ENCODE peak calls at places on chromosomes 7 and 10, in four cellular contexts. One of them, this sample, is unnamed. For H3K4me1, the result is how much of the 10 kb centered on the place peaks cover.

GRCh38 chr10:103839867-103840746 is 15.3 kb downstream of the SH3PXD2A start:
- DNase-seq in cardiac muscle cell: peak
- DNase-seq in BE2C: no peak
- DNase-seq in heart left ventricle: peak
- DNase-seq in this sample: peak

GRCh38 chr7:139043823-139044812 is 8.3 kb upstream of the ZC3HAV1L start:
- DNase-seq in cardiac muscle cell: no peak
- DNase-seq in BE2C: no peak
- DNase-seq in heart left ventricle: no peak
- DNase-seq in this sample: no peak

GRCh38 chr10:110420401-110421193 is 77.1 kb upstream of the DUSP5 start:
- DNase-seq in cardiac muscle cell: no peak
- DNase-seq in BE2C: peak
- DNase-seq in heart left ventricle: no peak
- DNase-seq in this sample: no peak

GRCh38 chr7:139183878-139184338 is 47.1 kb upstream of the UBN2 start:
- DNase-seq in heart left ventricle: no peak
- DNase-seq in cardiac muscle cell: no peak
- DNase-seq in BE2C: no peak
- DNase-seq in this sample: no peak

GRCh38 chr10:50788951-50789904 is 49.5 kb downstream of the ASAH2B start:
- DNase-seq in heart left ventricle: no peak
- DNase-seq in cardiac muscle cell: peak
- DNase-seq in BE2C: no peak
- DNase-seq in this sample: no peak

GRCh38 chr10:120744040-120744439 is 107.1 kb upstream of the WDR11 start:
- DNase-seq in BE2C: no peak
- DNase-seq in cardiac muscle cell: no peak
- DNase-seq in heart left ventricle: no peak
- DNase-seq in this sample: no peak

GRCh38 chr10:11404931-11405330 is 206.5 kb downstream of the USP6NL start:
- DNase-seq in BE2C: no peak
- DNase-seq in heart left ventricle: no peak
- DNase-seq in cardiac muscle cell: no peak
- DNase-seq in this sample: no peak

GRCh38 chr7:131369354-131369753 is 41.7 kb downstream of the MKLN1 start:
- DNase-seq in BE2C: no peak
- DNase-seq in heart left ventricle: no peak
- DNase-seq in cardiac muscle cell: no peak
- DNase-seq in this sample: no peak

DNA sequence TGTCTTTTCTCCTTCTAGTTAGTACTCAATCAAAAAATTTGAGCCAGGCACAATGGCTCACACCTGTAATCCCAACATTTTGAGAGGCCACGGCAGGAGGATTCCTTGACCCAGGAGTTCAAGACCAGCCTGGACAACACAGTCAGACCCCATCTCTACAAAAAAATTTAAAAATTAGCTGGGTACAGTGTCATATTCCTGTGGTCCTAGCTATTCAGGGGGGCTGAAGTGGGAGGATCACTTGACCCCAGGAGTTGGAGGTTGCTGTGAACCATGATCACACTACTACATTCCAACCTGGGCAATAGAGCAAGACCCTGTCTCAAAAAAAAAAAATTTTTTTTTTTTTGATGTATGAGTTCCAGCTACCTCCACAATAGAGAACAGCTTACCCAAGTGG is 57.8 kb downstream of the SKIDA1 start:
- DNase-seq in BE2C: no peak
- DNase-seq in cardiac muscle cell: no peak
- DNase-seq in heart left ventricle: no peak
- DNase-seq in this sample: no peak
- H3K4me3 ChIP-seq in BE2C: no peak
- H3K4me3 ChIP-seq in cardiac muscle cell: no peak
- H3K4me3 ChIP-seq in heart left ventricle: no peak
- H3K4me3 ChIP-seq in this sample: no peak

DNA sequence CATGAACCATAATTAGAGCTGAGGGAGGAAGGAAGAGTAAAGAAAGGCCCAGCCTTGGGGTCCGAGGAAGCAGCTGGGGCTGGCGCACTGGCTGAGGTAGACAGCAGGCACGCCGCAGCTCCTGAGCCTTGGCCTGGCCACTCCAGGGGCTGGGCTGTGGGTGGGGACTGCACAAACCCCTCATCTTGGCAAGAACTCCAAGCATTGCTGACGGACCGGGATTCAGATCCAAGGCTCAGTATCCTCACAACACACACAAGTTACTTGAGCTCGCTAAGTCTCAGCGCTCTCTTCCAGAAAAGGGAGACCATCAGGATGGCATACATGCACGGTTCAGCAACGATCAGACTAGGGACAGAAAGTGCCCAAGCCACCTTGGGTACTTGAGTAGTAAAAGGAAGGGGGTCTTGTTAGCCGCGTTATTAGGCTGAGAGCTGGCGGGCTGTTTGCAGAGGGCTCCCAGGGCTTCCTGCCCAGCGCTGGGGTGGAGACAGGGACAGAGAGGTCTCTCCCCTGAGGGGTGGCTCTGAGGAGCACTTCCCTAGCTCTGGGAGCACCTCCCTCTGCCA is 4.5 kb downstream of the TNS3 start:
- DNase-seq in cardiac muscle cell: no peak
- DNase-seq in heart left ventricle: peak
- DNase-seq in BE2C: no peak
- DNase-seq in this sample: no peak
- H3K4me1 ChIP-seq in cardiac muscle cell: under half
- H3K4me1 ChIP-seq in heart left ventricle: half or more
- H3K4me1 ChIP-seq in BE2C: under half
- H3K4me1 ChIP-seq in this sample: under half

GRCh38 chr7:6691103-6691502 is 15.6 kb downstream of the ZNF12 start:
- DNase-seq in cardiac muscle cell: no peak
- DNase-seq in heart left ventricle: no peak
- DNase-seq in BE2C: no peak
- DNase-seq in this sample: no peak
- H3K4me3 ChIP-seq in cardiac muscle cell: no peak
- H3K4me3 ChIP-seq in heart left ventricle: no peak
- H3K4me3 ChIP-seq in BE2C: no peak
- H3K4me3 ChIP-seq in this sample: no peak

GRCh38 chr7:122307228-122307619 is 2.7 kb upstream of the FEZF1 start:
- DNase-seq in cardiac muscle cell: no peak
- DNase-seq in BE2C: no peak
- DNase-seq in heart left ventricle: no peak
- DNase-seq in this sample: no peak
- H3K4me1 ChIP-seq in cardiac muscle cell: under half
- H3K4me1 ChIP-seq in BE2C: under half
- H3K4me1 ChIP-seq in heart left ventricle: under half
- H3K4me1 ChIP-seq in this sample: under half

DNA sequence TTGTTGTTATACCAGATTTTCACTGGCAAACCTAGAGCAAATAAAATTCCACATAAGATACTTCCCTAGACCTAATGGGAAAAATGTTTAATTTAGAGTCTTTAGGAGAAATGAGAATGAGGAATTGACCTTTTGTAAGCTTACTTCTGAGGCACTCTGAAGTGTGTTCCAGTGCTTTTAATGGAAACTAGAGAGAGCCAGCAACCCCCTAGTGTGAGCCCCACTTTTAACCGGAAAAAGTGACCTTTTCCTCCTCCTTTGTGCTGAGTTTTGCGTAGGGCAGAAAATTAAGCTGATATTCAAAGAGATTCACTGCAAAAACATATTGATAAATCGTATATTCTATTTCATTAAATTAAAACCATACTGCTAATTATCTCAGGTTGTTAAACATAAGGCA is 5.2 kb downstream of the IKZF1 start:
- DNase-seq in cardiac muscle cell: no peak
- DNase-seq in BE2C: no peak
- DNase-seq in heart left ventricle: no peak
- DNase-seq in this sample: no peak
- H3K4me3 ChIP-seq in cardiac muscle cell: no peak
- H3K4me3 ChIP-seq in BE2C: no peak
- H3K4me3 ChIP-seq in heart left ventricle: no peak
- H3K4me3 ChIP-seq in this sample: no peak

GRCh38 chr10:132595850-132596249 is 58.3 kb downstream of the INPP5A start:
- DNase-seq in BE2C: no peak
- DNase-seq in heart left ventricle: no peak
- DNase-seq in cardiac muscle cell: no peak
- DNase-seq in this sample: no peak
- H3K4me1 ChIP-seq in BE2C: under half
- H3K4me1 ChIP-seq in heart left ventricle: half or more
- H3K4me1 ChIP-seq in cardiac muscle cell: under half
- H3K4me1 ChIP-seq in this sample: half or more

GRCh38 chr7:16883918-16884317 is 2.1 kb upstream of the AGR3 start:
- DNase-seq in BE2C: no peak
- DNase-seq in cardiac muscle cell: no peak
- DNase-seq in heart left ventricle: no peak
- DNase-seq in this sample: no peak

GRCh38 chr7:16881809-16882208 is at the start of gene AGR3:
- DNase-seq in cardiac muscle cell: no peak
- DNase-seq in BE2C: no peak
- DNase-seq in heart left ventricle: no peak
- DNase-seq in this sample: no peak

GRCh38 chr7:16880469-16881034 is 1.2 kb downstream of the AGR3 start:
- DNase-seq in BE2C: no peak
- DNase-seq in heart left ventricle: no peak
- DNase-seq in cardiac muscle cell: no peak
- DNase-seq in this sample: no peak
- H3K4me3 ChIP-seq in BE2C: no peak
- H3K4me3 ChIP-seq in heart left ventricle: no peak
- H3K4me3 ChIP-seq in cardiac muscle cell: no peak
- H3K4me3 ChIP-seq in this sample: no peak

GRCh38 chr10:36416513-36416912 is 708.9 kb upstream of the ANKRD30A start:
- DNase-seq in heart left ventricle: no peak
- DNase-seq in cardiac muscle cell: no peak
- DNase-seq in BE2C: no peak
- DNase-seq in this sample: no peak
- H3K4me1 ChIP-seq in heart left ventricle: under half
- H3K4me1 ChIP-seq in cardiac muscle cell: under half
- H3K4me1 ChIP-seq in BE2C: under half
- H3K4me1 ChIP-seq in this sample: under half

This sample was measured in gastrocnemius medialis.